ENCODE peak calls at places on chromosome 17, in nine cellular contexts. C is ascending aorta; F is CD4-positive, alpha-beta memory T cell; J is CD8-positive, alpha-beta memory T cell; P is H7; Z is effector memory CD4-positive, alpha-beta T cell; W is GM23248; T is fibroblast of lung; R is A673. V is an unnamed sample.

GRCh38 chr17:5587431-5588032 is 3.2 kb upstream of the NLRP1 start:
- DNase-seq in C (peak), F (peak), J (peak), P (peak), Z (no peak), W (peak), T (peak), R (peak), V (no peak)

GRCh38 chr17:71085238-71086033 is 916.1 kb downstream of the KCNJ2 start:
- DNase-seq in C (no peak), F (no peak), J (no peak), P (peak), Z (no peak), W (no peak), T (no peak), R (peak), V (no peak)

GRCh38 chr17:30207655-30208054 is 27.8 kb downstream of the SLC6A4 start:
- DNase-seq in C (no peak), F (no peak), J (no peak), P (no peak), Z (no peak), W (no peak), T (no peak), R (no peak), V (no peak)

GRCh38 chr17:29757788-29758187 is 135.1 kb upstream of the CORO6 start:
- DNase-seq in C (no peak), F (no peak), J (no peak), P (no peak), Z (no peak), W (no peak), T (no peak), R (no peak), V (no peak)

GRCh38 chr17:28536532-28537218 is 15.7 kb downstream of the UNC119 start:
- DNase-seq in C (no peak), F (no peak), J (no peak), P (peak), Z (no peak), W (no peak), T (no peak), R (no peak), V (no peak)

GRCh38 chr17:4856271-4856936 is 23.3 kb downstream of the MINK1 start:
- DNase-seq in C (no peak), F (no peak), J (no peak), P (no peak), Z (no peak), W (no peak), T (no peak), R (no peak), V (no peak)

GRCh38 chr17:45834471-45835396 is 9.9 kb upstream of the SPPL2C start:
- DNase-seq in C (no peak), F (no peak), J (no peak), P (no peak), Z (no peak), W (peak), T (no peak), R (no peak), V (no peak)

GRCh38 chr17:46733837-46734516 is 84.5 kb downstream of the WNT3 start:
- DNase-seq in C (no peak), F (no peak), J (no peak), P (no peak), Z (no peak), W (peak), T (peak), R (no peak), V (no peak)

GRCh38 chr17:55117063-55117611 is 147.6 kb upstream of the HLF start:
- DNase-seq in C (no peak), F (no peak), J (no peak), P (no peak), Z (no peak), W (no peak), T (no peak), R (peak), V (no peak)

GRCh38 chr17:218711-219110 is 37.3 kb upstream of the DOC2B start:
- DNase-seq in C (no peak), F (no peak), J (no peak), P (no peak), Z (no peak), W (no peak), T (no peak), R (no peak), V (peak)

GRCh38 chr17:47281246-47281645 is 27.6 kb downstream of the ITGB3 start:
- DNase-seq in C (no peak), F (no peak), J (no peak), P (no peak), Z (no peak), W (no peak), T (no peak), R (no peak), V (no peak)

GRCh38 chr17:15278381-15278780 is 13.3 kb upstream of the PMP22 start:
- DNase-seq in C (no peak), F (no peak), J (no peak), P (no peak), Z (no peak), W (no peak), T (peak), R (no peak), V (no peak)

GRCh38 chr17:62637809-62638208 is 10.3 kb downstream of the MRC2 start:
- DNase-seq in C (no peak), F (no peak), J (no peak), P (peak), Z (no peak), W (no peak), T (no peak), R (no peak), V (no peak)

GRCh38 chr17:80292557-80292956 is 31.9 kb downstream of the RNF213 start:
- DNase-seq in C (no peak), F (no peak), J (no peak), P (peak), Z (no peak), W (no peak), T (no peak), R (no peak), V (peak)

GRCh38 chr17:66720567-66720966 is 114.3 kb upstream of the CACNG5 start:
- DNase-seq in C (peak), F (no peak), J (no peak), P (no peak), Z (no peak), W (no peak), T (no peak), R (no peak), V (no peak)
- H3K4me3 ChIP-seq in C (no peak), F (no peak), J (no peak), P (no peak), Z (no peak), W (no peak), T (no peak), R (no peak), V (no peak)

DNA sequence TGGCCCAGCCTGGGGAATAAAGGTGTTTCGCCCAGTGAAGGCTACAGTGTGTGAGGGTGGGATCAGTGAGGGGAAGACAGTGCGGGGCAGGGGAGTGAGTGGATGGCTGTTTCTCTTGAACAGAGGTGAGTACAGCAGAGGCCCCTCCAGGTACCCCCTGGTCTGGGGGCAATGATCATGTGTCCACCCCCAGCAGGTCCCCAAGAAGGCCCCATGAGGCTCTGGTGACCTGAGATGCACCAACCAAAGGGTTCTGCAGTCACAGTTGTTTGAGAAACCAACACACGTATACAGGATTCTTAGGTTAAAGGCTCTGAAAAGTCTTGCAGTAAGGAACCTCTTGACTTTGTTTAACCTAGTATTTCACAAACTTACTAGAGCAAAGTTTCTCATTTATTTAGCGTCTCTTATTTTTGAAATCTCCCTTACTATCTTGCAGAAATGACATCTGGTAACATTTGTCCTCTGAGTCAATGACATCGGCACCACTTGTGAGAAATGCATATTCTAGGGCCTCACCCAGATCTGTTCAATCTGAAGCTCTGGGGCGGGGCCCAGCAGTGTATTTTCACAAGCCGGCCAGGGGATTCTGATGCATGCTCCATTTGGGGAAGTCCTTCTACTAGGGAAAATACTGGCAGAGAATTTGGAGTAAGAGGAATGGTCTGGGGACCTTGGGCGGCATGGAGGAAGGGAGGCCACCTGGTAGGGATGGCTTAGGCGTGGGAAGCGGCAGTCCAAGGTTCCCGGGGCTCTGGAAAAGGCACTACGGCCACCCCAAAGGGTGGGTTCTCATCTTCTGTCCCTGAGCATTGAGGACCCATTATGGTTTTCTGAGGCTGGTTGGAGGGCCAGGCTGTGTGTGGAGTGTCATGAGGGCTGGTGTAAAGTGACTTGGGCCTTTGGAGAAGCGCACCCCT is 217.3 kb downstream of the NTN1 start:
- DNase-seq in C (no peak), F (no peak), J (no peak), P (no peak), Z (no peak), W (no peak), T (no peak), R (no peak), V (no peak)
- H3K4me3 ChIP-seq in C (peak), F (no peak), J (no peak), P (no peak), Z (peak), W (no peak), T (no peak), R (no peak), V (peak)

DNA sequence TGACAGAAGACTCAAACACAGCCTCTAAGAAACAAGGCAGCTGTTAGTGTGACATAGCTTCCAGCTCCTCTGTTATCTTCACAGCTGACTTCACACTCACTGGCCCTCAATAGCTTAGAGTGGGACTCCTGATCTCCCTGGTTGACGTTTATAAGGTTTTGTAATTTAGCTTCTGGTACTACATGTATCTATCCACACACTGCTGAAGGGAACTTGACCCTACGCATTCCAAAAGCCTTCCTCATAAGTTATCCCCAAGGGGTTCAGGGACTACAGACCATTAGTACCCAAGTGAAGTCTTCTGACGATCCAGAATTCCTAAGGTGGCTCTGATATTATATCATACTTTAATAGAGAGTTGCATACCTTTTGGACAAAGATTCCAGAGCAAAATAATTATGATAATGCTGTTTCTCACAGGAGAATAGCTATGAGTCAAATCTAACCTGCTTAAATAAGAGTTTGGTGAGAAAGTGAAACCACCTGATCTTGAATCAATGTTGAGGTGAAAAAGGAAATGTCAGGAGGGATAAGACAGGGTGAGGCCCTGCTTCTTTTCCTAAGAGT is 14.5 kb downstream of the ACACA start:
- DNase-seq in C (no peak), F (no peak), J (no peak), P (no peak), Z (no peak), W (peak), T (peak), R (no peak), V (no peak)
- H3K4me3 ChIP-seq in C (no peak), F (no peak), J (no peak), P (no peak), Z (no peak), W (no peak), T (no peak), R (no peak), V (no peak)

DNA sequence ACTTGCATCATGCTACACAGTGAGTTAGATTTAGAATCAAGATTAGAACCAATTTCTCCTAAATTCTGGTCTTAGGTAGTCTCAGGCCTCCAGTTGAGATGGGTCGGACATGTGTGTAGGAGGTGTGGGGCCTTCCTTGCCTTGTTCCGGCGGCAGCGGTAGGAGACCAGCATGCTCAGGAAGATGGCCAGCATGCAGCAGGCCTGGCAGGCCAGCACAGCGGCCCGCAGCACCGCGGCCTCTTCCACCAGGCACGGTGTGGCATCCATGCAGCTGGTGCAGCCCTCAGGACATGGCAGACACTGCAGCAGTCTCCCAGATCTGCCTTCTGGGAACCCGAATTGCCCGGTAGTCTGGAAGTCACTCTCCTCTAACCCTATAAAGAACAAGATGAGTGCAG is 6.9 kb downstream of the GPR179 start:
- DNase-seq in C (no peak), F (no peak), J (no peak), P (no peak), Z (no peak), W (no peak), T (no peak), R (no peak), V (no peak)
- H3K4me3 ChIP-seq in C (no peak), F (no peak), J (no peak), P (no peak), Z (no peak), W (no peak), T (no peak), R (no peak), V (no peak)

GRCh38 chr17:2853722-2854580 is 57.7 kb downstream of the RAP1GAP2 start:
- DNase-seq in C (no peak), F (no peak), J (no peak), P (peak), Z (no peak), W (peak), T (peak), R (no peak), V (peak)
- H3K4me3 ChIP-seq in C (peak), F (peak), J (peak), P (peak), Z (peak), W (peak), T (peak), R (no peak), V (peak)

V was measured in lower lobe of right lung.